ENCODE peak calls at places on chromosomes 6 and 20, in six cellular contexts. O is GM23338, U is HCT116, Q is PC-9, I is PC-3, K is K562. R is an unnamed sample. For H4K20me1, the result is how much of the 10 kb centered on the place peaks cover.

GRCh38 chr6:90004511-90004910 is 110.2 kb downstream of the GJA10 start:
- DNase-seq in O (no peak), U (no peak), Q (no peak), I (no peak), K (no peak), R (no peak)

GRCh38 chr20:21618697-21619421 is 86.6 kb upstream of the PAX1 start:
- DNase-seq in O (no peak), U (no peak), Q (no peak), I (no peak), K (no peak), R (no peak)

GRCh38 chr6:106089981-106090380 is 3.8 kb downstream of the PRDM1 start:
- DNase-seq in O (no peak), U (no peak), Q (no peak), I (peak), K (no peak), R (no peak)

GRCh38 chr6:39517763-39518162 is 195.3 kb upstream of the KCNK16 start:
- DNase-seq in O (no peak), U (no peak), Q (no peak), I (no peak), K (no peak), R (no peak)

GRCh38 chr6:35804996-35805736 is at the start of gene LHFPL5:
- DNase-seq in O (peak), U (no peak), Q (peak), I (peak), K (peak), R (peak)

GRCh38 chr20:1676650-1677049 is 19.1 kb upstream of the SIRPG start:
- DNase-seq in O (no peak), U (no peak), Q (no peak), I (no peak), K (no peak), R (no peak)

GRCh38 chr20:49571553-49571835 is 3.6 kb upstream of the PTGIS start:
- DNase-seq in O (no peak), U (no peak), Q (no peak), I (no peak), K (no peak), R (no peak)

GRCh38 chr20:38880952-38881735 is 45.1 kb upstream of the FAM83D start:
- DNase-seq in O (no peak), U (no peak), Q (no peak), I (no peak), K (no peak), R (no peak)

GRCh38 chr6:7727150-7727950 is 1.5 kb downstream of the BMP6 start:
- DNase-seq in O (peak), U (no peak), Q (no peak), I (peak), K (no peak), R (peak)

GRCh38 chr20:5400164-5400762 is 83.5 kb upstream of the PROKR2 start:
- DNase-seq in O (peak), U (no peak), Q (no peak), I (peak), K (peak), R (no peak)

GRCh38 chr6:149843051-149843633 is 21.0 kb downstream of the LRP11 start:
- DNase-seq in O (no peak), U (no peak), Q (no peak), I (no peak), K (no peak), R (no peak)

GRCh38 chr6:157209865-157210530 is 113.3 kb downstream of the TMEM242 start:
- DNase-seq in O (no peak), U (no peak), Q (no peak), I (no peak), K (no peak), R (no peak)

GRCh38 chr6:10837009-10837691 is 1.2 kb downstream of the MAK start:
- DNase-seq in O (peak), U (no peak), Q (peak), I (peak), K (peak), R (peak)

GRCh38 chr20:10861086-10861485 is 187.3 kb upstream of the JAG1 start:
- DNase-seq in O (no peak), U (no peak), Q (no peak), I (peak), K (no peak), R (no peak)

GRCh38 chr20:36823126-36823525 is 49.6 kb upstream of the DSN1 start:
- DNase-seq in O (no peak), U (no peak), Q (no peak), I (no peak), K (no peak), R (no peak)

GRCh38 chr20:49394264-49394663 is 88.2 kb downstream of the KCNB1 start:
- DNase-seq in O (no peak), U (no peak), Q (no peak), I (no peak), K (no peak), R (no peak)

GRCh38 chr6:13101985-13102384 is 226.4 kb downstream of the TBC1D7 start:
- DNase-seq in O (no peak), U (no peak), Q (no peak), I (no peak), K (no peak), R (no peak)

GRCh38 chr6:166313255-166314070 is 5.3 kb upstream of the PRR18 start:
- DNase-seq in O (peak), U (peak), Q (no peak), I (peak), K (peak), R (peak)

GRCh38 chr6:17493286-17493685 is 99.9 kb downstream of the CAP2 start:
- DNase-seq in O (no peak), U (no peak), Q (peak), I (peak), K (peak), R (no peak)

GRCh38 chr20:3759884-3760283 is 7.7 kb downstream of the ADISSP start:
- DNase-seq in O (no peak), U (no peak), Q (no peak), I (no peak), K (no peak), R (no peak)

GRCh38 chr20:23143098-23143497 is 57.0 kb upstream of the CD93 start:
- DNase-seq in O (no peak), U (peak), Q (peak), I (peak), K (peak), R (no peak)

GRCh38 chr6:132209351-132209750 is 191.9 kb downstream of the MOXD1 start:
- DNase-seq in O (no peak), U (peak), Q (peak), I (peak), K (no peak), R (no peak)

GRCh38 chr6:52420668-52421358 is 671 bp downstream of the EFHC1 start:
- DNase-seq in O (peak), U (no peak), Q (peak), I (peak), K (peak), R (peak)

DNA sequence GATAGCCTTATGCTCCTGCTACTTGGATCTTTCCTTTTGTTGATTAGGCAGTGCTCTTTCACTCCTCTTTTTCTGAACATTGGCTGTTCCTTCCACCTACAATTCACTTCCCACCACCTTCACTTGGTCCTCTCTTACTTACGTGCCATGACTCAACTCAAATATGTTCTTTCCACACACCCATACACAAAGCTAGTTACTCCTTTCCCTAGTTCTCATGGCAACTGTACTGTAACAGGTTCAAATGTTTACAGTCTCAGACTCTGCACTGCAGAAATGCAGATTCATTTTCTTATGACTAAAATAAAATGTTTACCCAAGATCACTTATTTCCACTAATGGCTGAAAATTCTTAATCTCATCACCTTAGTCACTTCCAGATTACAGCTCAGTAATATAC is 174.0 kb upstream of the TSHZ2 start:
- DNase-seq in O (no peak), U (no peak), Q (no peak), I (no peak), K (no peak), R (no peak)
- H4K20me1 ChIP-seq in O (under half), U (under half), Q (under half), I (under half), K (under half), R (under half)

GRCh38 chr20:458766-459165 is 3.6 kb downstream of the TBC1D20 start:
- DNase-seq in O (no peak), U (no peak), Q (no peak), I (no peak), K (no peak), R (no peak)

GRCh38 chr20:460180-460579 is 2.2 kb downstream of the TBC1D20 start:
- DNase-seq in O (no peak), U (no peak), Q (no peak), I (no peak), K (peak), R (no peak)

GRCh38 chr20:460707-461106 is 1.6 kb downstream of the TBC1D20 start:
- DNase-seq in O (no peak), U (no peak), Q (no peak), I (no peak), K (no peak), R (peak)

DNA sequence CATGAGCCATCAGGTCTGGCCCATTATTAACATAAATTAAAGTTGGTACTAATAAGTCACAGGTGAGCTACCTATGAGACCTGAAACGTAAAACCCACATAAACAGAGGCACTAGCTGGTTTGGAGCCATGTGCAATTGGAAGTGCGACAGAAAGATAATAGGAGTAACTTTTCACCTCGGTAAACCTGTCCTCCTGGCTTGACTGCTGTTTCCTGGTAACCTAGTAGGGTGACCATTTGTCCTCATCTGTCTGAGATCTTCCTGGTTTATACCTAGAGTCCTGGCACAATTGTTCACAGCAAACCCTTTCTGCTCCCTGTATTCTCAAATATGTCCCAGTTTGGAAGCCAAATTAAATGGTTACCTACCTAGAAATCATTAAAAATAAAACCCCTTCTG is 7.4 kb downstream of the TBC1D20 start:
- DNase-seq in O (no peak), U (no peak), Q (peak), I (no peak), K (no peak), R (no peak)
- H4K20me1 ChIP-seq in O (under half), U (under half), Q (under half), I (under half), K (under half), R (half or more)

DNA sequence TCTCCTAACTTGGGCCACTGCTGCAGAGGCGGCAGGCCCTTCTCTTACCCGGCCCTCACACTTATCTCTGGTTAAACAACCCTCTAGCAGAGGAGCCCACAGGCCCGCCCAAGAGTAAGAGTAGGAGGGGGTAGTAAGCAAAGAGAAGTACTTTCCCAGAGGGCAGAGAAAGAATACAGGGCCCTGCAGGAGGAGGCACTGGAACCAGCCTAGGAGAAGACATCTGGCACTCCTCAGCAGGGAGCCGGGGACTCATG is 10.1 kb downstream of the MTCH1 start:
- DNase-seq in O (no peak), U (no peak), Q (no peak), I (no peak), K (no peak), R (no peak)
- H4K20me1 ChIP-seq in O (under half), U (under half), Q (under half), I (under half), K (under half), R (under half)

DNA sequence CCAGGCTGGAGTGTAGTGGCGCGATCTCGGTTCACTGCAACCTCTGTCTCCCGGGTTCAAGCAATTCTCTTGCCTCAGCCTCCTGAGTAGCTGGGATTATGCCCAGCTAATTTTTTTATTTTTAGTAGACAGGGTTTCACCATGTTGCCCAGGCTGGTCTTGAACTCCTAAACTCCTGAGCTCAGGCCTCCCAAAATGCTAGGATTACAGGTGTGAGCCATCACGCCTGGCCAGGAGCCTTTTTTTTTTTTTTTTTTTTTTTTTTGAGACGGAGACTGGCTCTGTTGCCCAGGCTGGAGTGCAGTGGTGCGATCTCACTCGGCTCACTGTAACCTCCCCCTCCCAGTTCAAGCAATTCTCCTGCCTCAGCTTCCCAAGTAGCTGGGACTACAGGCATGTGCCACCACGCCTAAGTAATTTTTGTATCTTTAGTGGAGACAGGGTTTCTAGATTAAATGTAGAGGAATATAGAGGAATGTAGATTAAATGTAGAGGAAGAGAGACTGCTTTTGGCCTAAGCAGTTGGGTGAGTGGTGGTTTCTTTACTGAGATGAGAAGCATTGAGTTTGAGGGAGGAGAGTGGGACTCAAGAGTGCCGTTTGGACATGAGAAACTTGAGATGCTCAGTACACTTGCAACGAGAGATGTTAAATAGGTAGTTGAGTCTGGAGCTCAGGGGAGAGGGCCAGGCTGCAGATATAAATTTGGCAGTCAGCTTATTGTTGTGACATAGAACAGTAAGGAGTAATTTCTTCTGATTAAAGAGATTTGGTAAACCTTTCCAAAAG is 16.7 kb downstream of the VAPB start:
- DNase-seq in O (peak), U (no peak), Q (no peak), I (no peak), K (no peak), R (no peak)
- H4K20me1 ChIP-seq in O (under half), U (under half), Q (half or more), I (half or more), K (under half), R (half or more)

DNA sequence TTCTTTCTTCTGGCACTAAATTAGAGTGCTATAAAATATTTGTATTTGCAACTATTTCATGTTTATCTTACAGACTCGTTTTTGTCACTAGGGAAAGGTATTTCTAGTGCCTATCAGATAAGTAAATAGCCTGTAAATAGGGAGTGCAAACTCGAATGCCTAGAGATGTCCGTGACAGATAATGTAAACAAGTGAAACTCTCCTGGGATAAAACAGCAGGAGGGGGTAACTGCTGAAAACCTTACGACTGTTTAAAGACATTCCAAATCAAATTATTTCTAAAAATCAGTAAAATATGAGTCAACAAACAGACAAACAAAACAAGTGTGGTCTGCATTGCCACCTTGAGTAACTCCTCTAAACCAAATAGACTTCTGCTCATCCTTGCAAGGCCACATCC is 932.1 kb downstream of the EYS start:
- DNase-seq in O (no peak), U (no peak), Q (no peak), I (peak), K (no peak), R (no peak)
- H4K20me1 ChIP-seq in O (under half), U (under half), Q (under half), I (under half), K (under half), R (under half)

DNA sequence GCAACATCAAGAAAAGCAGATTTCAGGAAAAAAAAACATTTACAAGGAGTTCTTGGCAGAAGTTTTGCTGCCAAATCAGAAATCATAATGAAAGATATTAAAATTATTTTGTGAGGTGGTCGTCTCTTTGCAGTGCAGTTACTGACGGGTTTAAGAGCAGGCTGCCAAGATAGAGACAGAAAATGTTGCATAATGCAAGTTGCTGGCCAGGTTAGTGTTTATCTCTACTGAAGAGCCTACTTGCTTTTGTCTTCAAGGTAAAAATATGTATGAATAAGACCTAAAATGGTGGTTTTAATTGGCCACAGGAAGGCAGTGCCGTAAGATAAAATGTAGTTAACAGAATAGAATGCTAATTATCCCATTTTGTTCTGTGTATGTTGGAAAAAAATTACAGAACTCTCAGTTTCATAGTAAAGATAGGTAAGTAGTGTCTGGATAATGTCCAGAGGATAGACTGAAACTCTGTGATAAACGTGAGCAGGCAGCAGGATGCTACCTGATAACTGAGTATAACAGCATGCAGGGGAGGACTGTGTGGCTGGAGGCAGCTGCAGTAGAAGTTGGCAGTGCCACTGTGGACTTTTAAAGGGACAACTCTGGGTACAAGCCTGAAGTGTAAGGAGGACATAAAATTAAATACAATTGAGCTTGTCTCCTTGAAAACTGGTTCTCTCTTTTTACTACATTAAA is 13.9 kb downstream of the FOXO3 start:
- DNase-seq in O (no peak), U (no peak), Q (no peak), I (no peak), K (peak), R (peak)
- H4K20me1 ChIP-seq in O (under half), U (under half), Q (half or more), I (under half), K (under half), R (under half)

GRCh38 chr6:309947-310346 is 17.7 kb downstream of the DUSP22 start:
- DNase-seq in O (no peak), U (no peak), Q (no peak), I (no peak), K (no peak), R (no peak)

GRCh38 chr6:312704-313485 is 20.6 kb downstream of the DUSP22 start:
- DNase-seq in O (no peak), U (no peak), Q (no peak), I (no peak), K (no peak), R (no peak)

GRCh38 chr6:310671-311070 is 18.4 kb downstream of the DUSP22 start:
- DNase-seq in O (no peak), U (no peak), Q (no peak), I (no peak), K (no peak), R (no peak)

GRCh38 chr6:313917-314316 is 21.6 kb downstream of the DUSP22 start:
- DNase-seq in O (no peak), U (no peak), Q (no peak), I (no peak), K (no peak), R (no peak)

GRCh38 chr6:311679-312220 is 19.5 kb downstream of the DUSP22 start:
- DNase-seq in O (no peak), U (no peak), Q (no peak), I (no peak), K (peak), R (no peak)
- H4K20me1 ChIP-seq in O (under half), U (under half), Q (under half), I (under half), K (under half), R (under half)

R was measured in SK-N-SH.